ENCODE peak calls at places on chromosomes 16 and 17, in five cellular contexts. L is left ventricle myocardium inferior, R is fibroblast of lung, W is left lung, C is H9. G is an unnamed sample.

GRCh38 chr16:56257666-56258359 is 66.5 kb downstream of the GNAO1 start:
- DNase-seq in C (no peak), W (no peak), R (no peak), L (no peak), G (no peak)

GRCh38 chr17:44438634-44439033 is 49.2 kb upstream of the ITGA2B start:
- DNase-seq in R (no peak), C (no peak), W (no peak), L (no peak), G (no peak)

GRCh38 chr17:72618018-72618509 is 474.4 kb downstream of the SLC39A11 start:
- DNase-seq in L (no peak), W (no peak), R (no peak), C (no peak), G (peak)

GRCh38 chr17:50483266-50483665 is 4.6 kb downstream of the RSAD1 start:
- DNase-seq in R (no peak), W (peak), C (no peak), L (no peak), G (no peak)

GRCh38 chr17:82696259-82696658 is 2.2 kb downstream of the RAB40B start:
- DNase-seq in C (no peak), R (no peak), L (no peak), W (no peak), G (no peak)

GRCh38 chr16:70588565-70588964 is 57.8 kb upstream of the IL34 start:
- DNase-seq in C (no peak), R (peak), L (no peak), W (no peak), G (no peak)

GRCh38 chr17:36921131-36921851 is 16.0 kb upstream of the LHX1 start:
- DNase-seq in R (peak), L (no peak), C (peak), W (no peak), G (no peak)

GRCh38 chr16:74677868-74678267 is 11.2 kb upstream of the RFWD3 start:
- DNase-seq in R (no peak), W (no peak), C (peak), L (no peak), G (no peak)

GRCh38 chr16:3170440-3171180 is 17.4 kb upstream of the OR1F1 start:
- DNase-seq in C (peak), R (no peak), L (no peak), W (no peak), G (no peak)

GRCh38 chr16:15906439-15906838 is 18.0 kb upstream of the CEP20 start:
- DNase-seq in R (no peak), L (no peak), W (peak), C (no peak), G (no peak)

GRCh38 chr16:53094013-53094630 is 39.3 kb downstream of the CHD9 start:
- DNase-seq in L (peak), R (no peak), W (peak), C (no peak), G (no peak)

GRCh38 chr17:14840616-14841231 is 424.4 kb downstream of the PMP22 start:
- DNase-seq in R (peak), C (no peak), L (no peak), W (no peak), G (no peak)

GRCh38 chr17:72123496-72123963 is 2.7 kb downstream of the SOX9 start:
- DNase-seq in W (peak), C (no peak), L (no peak), R (peak), G (no peak)

GRCh38 chr16:89009343-89010209 is 32.6 kb upstream of the CBFA2T3 start:
- DNase-seq in L (no peak), R (peak), C (peak), W (peak), G (peak)

GRCh38 chr17:9256361-9256943 is 235.1 kb downstream of the NTN1 start:
- DNase-seq in R (no peak), W (peak), C (no peak), L (no peak), G (no peak)
- TF ChIP-seq CTCF in R (no peak), W (no peak), C (no peak), L (peak), G (no peak)

DNA sequence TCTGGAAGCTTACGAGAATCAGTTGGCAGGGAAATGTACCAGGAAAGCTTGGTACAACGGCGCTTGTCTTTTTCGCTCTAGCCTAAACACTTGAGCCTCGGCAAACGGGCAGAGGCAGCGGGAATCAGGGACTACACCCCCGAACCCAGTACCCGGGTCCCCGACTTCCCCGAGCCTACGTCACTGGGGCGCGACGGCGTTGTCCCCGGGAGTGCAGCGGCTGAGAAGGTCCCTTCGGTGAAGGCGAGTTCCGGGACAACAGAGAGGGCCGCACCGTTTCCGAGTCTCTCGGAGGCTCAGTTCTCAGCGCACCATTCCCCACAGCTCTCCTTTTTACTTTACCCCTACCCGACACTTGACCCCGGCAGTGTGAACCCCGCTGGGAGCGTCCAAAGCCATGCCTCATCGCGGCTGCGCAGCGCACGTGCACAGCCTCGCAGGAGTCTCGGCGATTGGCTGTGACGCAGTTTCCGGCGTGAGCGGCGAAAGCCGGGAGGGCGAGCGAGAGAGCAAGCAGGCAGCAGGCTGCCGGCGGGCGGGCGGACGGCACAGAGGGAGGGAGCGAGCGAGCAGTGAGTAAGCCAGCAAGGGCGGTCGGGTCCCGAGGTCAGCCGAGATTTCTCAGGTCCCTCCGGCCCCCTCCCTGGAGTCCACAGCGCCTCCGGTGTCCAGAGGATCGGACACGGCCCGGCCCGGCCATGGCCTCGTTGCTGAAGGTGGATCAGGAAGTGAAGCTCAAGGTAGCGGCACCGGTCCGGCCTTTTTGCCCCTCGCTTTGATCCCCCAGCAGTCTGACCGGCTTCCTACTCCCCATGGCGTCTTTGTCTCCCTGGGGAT is at the start of gene PSME3:
- DNase-seq in L (peak), R (peak), W (peak), C (peak), G (peak)
- TF ChIP-seq CTCF in L (no peak), R (no peak), W (peak), C (no peak), G (no peak)

GRCh38 chr16:81939164-81940067 is 71.9 kb downstream of the SDR42E1 start:
- DNase-seq in L (no peak), C (peak), R (no peak), W (no peak), G (no peak)
- TF ChIP-seq CTCF in L (no peak), C (peak), R (no peak), W (no peak), G (no peak)

GRCh38 chr16:1194665-1195392 is 30.2 kb downstream of the TPSG1 start:
- DNase-seq in W (no peak), R (no peak), L (no peak), C (peak), G (no peak)
- TF ChIP-seq CTCF in W (peak), R (peak), L (peak), C (peak), G (peak)

DNA sequence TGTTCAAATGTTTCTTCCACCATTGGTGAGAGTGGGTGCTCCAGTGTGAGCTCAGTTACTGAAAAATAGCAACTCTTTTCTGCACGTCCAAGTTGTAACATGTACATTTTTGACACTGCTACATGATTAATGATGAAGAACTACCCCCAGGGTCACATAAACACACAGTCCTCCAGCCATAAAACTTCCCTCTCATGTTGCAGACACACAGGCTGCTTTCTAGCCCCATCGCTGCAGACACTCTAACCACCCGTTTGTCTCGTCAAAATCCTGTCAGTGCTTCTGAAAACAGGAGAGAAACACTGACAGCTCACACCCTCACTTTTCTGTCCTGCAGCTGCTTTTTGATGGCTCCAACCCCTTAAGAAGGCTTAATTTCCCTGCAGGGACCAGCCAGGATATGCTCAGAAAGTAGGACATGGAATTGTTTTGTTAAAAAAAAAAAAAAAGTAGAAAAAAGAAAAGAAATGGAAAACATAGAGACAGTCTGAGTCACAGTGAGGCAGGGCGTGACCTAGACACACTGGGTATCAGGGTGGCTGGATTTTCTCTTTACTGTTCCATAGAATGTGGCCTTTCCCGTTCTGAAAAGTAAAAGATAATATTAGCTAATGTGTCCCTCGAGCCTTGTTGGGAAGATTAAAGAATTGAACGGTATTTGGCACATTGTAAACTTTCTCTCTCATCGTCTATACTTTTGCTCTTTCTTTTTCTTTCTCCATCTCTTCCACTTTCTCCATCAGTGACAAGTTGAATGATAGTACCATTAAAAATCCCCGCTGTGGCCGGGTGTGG is 20.7 kb upstream of the CCL5 start:
- DNase-seq in L (no peak), R (no peak), C (no peak), W (no peak), G (no peak)
- TF ChIP-seq CTCF in L (no peak), R (no peak), C (no peak), W (no peak), G (no peak)

DNA sequence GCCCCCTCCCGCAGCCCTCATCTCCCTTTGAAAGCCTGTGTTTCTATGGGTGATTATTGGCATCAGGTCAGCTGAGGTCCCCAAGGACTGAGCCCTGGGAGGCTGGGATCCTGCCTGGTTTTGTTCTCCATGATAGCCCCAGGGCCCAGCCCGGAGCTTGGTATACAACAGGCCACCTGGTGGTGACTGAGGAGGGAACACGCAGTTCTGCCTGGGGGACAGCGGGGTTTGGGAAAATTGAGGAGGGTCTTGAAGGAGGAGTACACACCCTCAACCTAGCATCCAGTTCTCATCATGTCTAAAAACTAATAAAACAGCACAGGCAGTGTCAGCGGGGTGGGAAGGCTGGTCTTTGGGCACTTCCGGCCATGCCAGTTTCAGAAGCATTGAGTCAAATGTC is 335.1 kb downstream of the CPPED1 start:
- DNase-seq in L (no peak), C (peak), R (no peak), W (no peak), G (no peak)
- TF ChIP-seq CTCF in L (no peak), C (peak), R (no peak), W (no peak), G (peak)